ENCODE peak calls at places on chromosomes 12 and 14, in seven cellular contexts. X is GM04504, A is iris pigment epithelial cell, D is cardiac fibroblast, L is PC-9, K is neuronal stem cell, Q is BE2C. I is an unnamed sample.

GRCh38 chr12:45234134-45234865 is 18.4 kb downstream of the ANO6 start:
- DNase-seq in L (peak), A (peak), X (peak), D (peak), K (peak), Q (peak), I (peak)

GRCh38 chr14:99127651-99128167 is 144.3 kb downstream of the BCL11B start:
- DNase-seq in X (no peak), Q (no peak), D (peak), A (peak), K (no peak), L (no peak), I (no peak)

GRCh38 chr14:69315302-69315701 is 55.3 kb downstream of the GALNT16 start:
- DNase-seq in A (no peak), X (no peak), L (no peak), Q (no peak), K (no peak), D (peak), I (no peak)

GRCh38 chr12:122130150-122130549 is 43.9 kb downstream of the IL31 start:
- DNase-seq in A (peak), D (no peak), X (no peak), K (no peak), Q (no peak), L (peak), I (no peak)

GRCh38 chr14:66514206-66514605 is 6.3 kb downstream of the GPHN start:
- DNase-seq in L (no peak), D (peak), X (no peak), A (peak), K (no peak), Q (no peak), I (peak)

GRCh38 chr14:89351958-89352404 is 65.1 kb downstream of the FOXN3 start:
- DNase-seq in D (no peak), A (no peak), K (no peak), L (no peak), Q (no peak), X (no peak), I (no peak)

GRCh38 chr12:107704056-107704455 is 18.5 kb downstream of the PWP1 start:
- DNase-seq in K (no peak), Q (no peak), D (no peak), L (no peak), A (peak), X (no peak), I (no peak)

GRCh38 chr12:124516850-124517249 is 50.6 kb downstream of the NCOR2 start:
- DNase-seq in A (no peak), L (no peak), X (no peak), K (no peak), D (no peak), Q (no peak), I (no peak)

GRCh38 chr12:91007531-91008290 is 2.9 kb upstream of the EPYC start:
- DNase-seq in A (no peak), D (no peak), K (no peak), L (no peak), Q (no peak), X (no peak), I (no peak)

GRCh38 chr12:57751432-57751787 is 700 bp downstream of the CDK4 start:
- DNase-seq in D (no peak), X (no peak), L (no peak), A (no peak), K (no peak), Q (no peak), I (no peak)

GRCh38 chr14:63752449-63753169 is 24.7 kb upstream of the SGPP1 start:
- DNase-seq in A (peak), Q (no peak), L (peak), D (peak), X (no peak), K (no peak), I (peak)

GRCh38 chr12:45909041-45909713 is 81.2 kb downstream of the SCAF11 start:
- DNase-seq in L (no peak), K (no peak), Q (no peak), A (peak), X (no peak), D (no peak), I (no peak)

GRCh38 chr12:62294378-62294777 is 34.2 kb downstream of the USP15 start:
- DNase-seq in A (no peak), K (no peak), L (no peak), Q (no peak), X (no peak), D (no peak), I (no peak)

GRCh38 chr12:32334384-32334783 is 65.0 kb upstream of the FGD4 start:
- DNase-seq in K (no peak), X (no peak), D (no peak), A (no peak), L (no peak), Q (no peak), I (no peak)

GRCh38 chr14:50954811-50955372 is 10.6 kb upstream of the PYGL start:
- DNase-seq in D (peak), L (peak), X (peak), K (no peak), A (peak), Q (no peak), I (peak)

GRCh38 chr14:53389207-53389606 is 236.1 kb upstream of the DDHD1 start:
- DNase-seq in X (no peak), D (no peak), L (no peak), Q (no peak), A (peak), K (no peak), I (peak)

GRCh38 chr12:86666311-86666710 is 410.1 kb upstream of the MGAT4C start:
- DNase-seq in K (no peak), Q (no peak), L (no peak), A (peak), X (peak), D (peak), I (no peak)

GRCh38 chr12:130142736-130143135 is 19.5 kb upstream of the FZD10 start:
- DNase-seq in X (no peak), D (no peak), K (no peak), L (no peak), Q (no peak), A (no peak), I (no peak)